ENCODE peak calls at places on chromosomes 7 and 10, in nine cellular contexts. One of them, this sample, is unnamed.
A peak's percentile ranks its signal among the peaks of the same experiment; 100 is the strongest.

GRCh38 chr10:79063071-79063491 is 5.7 kb upstream of the ZMIZ1 start:
- DNase-seq in uterus: peak; percentile 13
- DNase-seq in body of pancreas: peak; percentile 2
- DNase-seq in colonic mucosa: peak; percentile 21
- DNase-seq in cardiac muscle cell: no peak
- DNase-seq in Panc1: no peak
- DNase-seq in fibroblast of lung: no peak
- DNase-seq in heart right ventricle: no peak
- DNase-seq in CD8-positive, alpha-beta T cell: no peak
- DNase-seq in this sample: no peak

GRCh38 chr7:2967705-2968104 is 76.0 kb downstream of the CARD11 start:
- DNase-seq in uterus: no peak
- DNase-seq in body of pancreas: no peak
- DNase-seq in colonic mucosa: no peak
- DNase-seq in cardiac muscle cell: no peak
- DNase-seq in Panc1: no peak
- DNase-seq in fibroblast of lung: no peak
- DNase-seq in heart right ventricle: no peak
- DNase-seq in CD8-positive, alpha-beta T cell: no peak
- DNase-seq in this sample: no peak

GRCh38 chr10:102460836-102461186 is 9.5 kb upstream of the C10orf95 start:
- DNase-seq in uterus: no peak
- DNase-seq in body of pancreas: no peak
- DNase-seq in colonic mucosa: no peak
- DNase-seq in cardiac muscle cell: no peak
- DNase-seq in Panc1: no peak
- DNase-seq in fibroblast of lung: no peak
- DNase-seq in heart right ventricle: no peak
- DNase-seq in CD8-positive, alpha-beta T cell: no peak
- DNase-seq in this sample: no peak

GRCh38 chr7:28346972-28347371 is 65.3 kb upstream of the CREB5 start:
- DNase-seq in uterus: no peak
- DNase-seq in body of pancreas: no peak
- DNase-seq in colonic mucosa: no peak
- DNase-seq in cardiac muscle cell: no peak
- DNase-seq in Panc1: no peak
- DNase-seq in fibroblast of lung: no peak
- DNase-seq in heart right ventricle: no peak
- DNase-seq in CD8-positive, alpha-beta T cell: no peak
- DNase-seq in this sample: no peak

GRCh38 chr7:64581929-64582894 is 19.3 kb upstream of the ZNF680 start:
- DNase-seq in uterus: no peak
- DNase-seq in body of pancreas: no peak
- DNase-seq in colonic mucosa: no peak
- DNase-seq in cardiac muscle cell: peak; percentile 100
- DNase-seq in Panc1: no peak
- DNase-seq in fibroblast of lung: peak; percentile 78
- DNase-seq in heart right ventricle: peak; percentile 18
- DNase-seq in CD8-positive, alpha-beta T cell: no peak
- DNase-seq in this sample: peak; percentile 79

GRCh38 chr7:135328053-135328452 is 94.4 kb downstream of the STRA8 start:
- DNase-seq in uterus: no peak
- DNase-seq in body of pancreas: no peak
- DNase-seq in colonic mucosa: no peak
- DNase-seq in cardiac muscle cell: no peak
- DNase-seq in Panc1: no peak
- DNase-seq in fibroblast of lung: no peak
- DNase-seq in heart right ventricle: no peak
- DNase-seq in CD8-positive, alpha-beta T cell: no peak
- DNase-seq in this sample: no peak

GRCh38 chr10:109962247-109962646 is 38.9 kb upstream of the XPNPEP1 start:
- DNase-seq in uterus: no peak
- DNase-seq in body of pancreas: no peak
- DNase-seq in colonic mucosa: no peak
- DNase-seq in cardiac muscle cell: no peak
- DNase-seq in Panc1: no peak
- DNase-seq in fibroblast of lung: no peak
- DNase-seq in heart right ventricle: no peak
- DNase-seq in CD8-positive, alpha-beta T cell: no peak
- DNase-seq in this sample: no peak

GRCh38 chr7:74371381-74372059 is 82.2 kb upstream of the GTF2IRD1 start:
- DNase-seq in uterus: peak; percentile 58
- DNase-seq in body of pancreas: peak; percentile 60
- DNase-seq in colonic mucosa: peak; percentile 75
- DNase-seq in cardiac muscle cell: peak; percentile 20
- DNase-seq in Panc1: no peak
- DNase-seq in fibroblast of lung: peak; percentile 24
- DNase-seq in heart right ventricle: no peak
- DNase-seq in CD8-positive, alpha-beta T cell: no peak
- DNase-seq in this sample: no peak

GRCh38 chr7:5360971-5361370 is 62.7 kb downstream of the TNRC18 start:
- DNase-seq in uterus: no peak
- DNase-seq in body of pancreas: no peak
- DNase-seq in colonic mucosa: no peak
- DNase-seq in cardiac muscle cell: no peak
- DNase-seq in Panc1: no peak
- DNase-seq in fibroblast of lung: no peak
- DNase-seq in heart right ventricle: no peak
- DNase-seq in CD8-positive, alpha-beta T cell: no peak
- DNase-seq in this sample: no peak

GRCh38 chr7:5360451-5360850 is 63.2 kb downstream of the TNRC18 start:
- DNase-seq in uterus: no peak
- DNase-seq in body of pancreas: no peak
- DNase-seq in colonic mucosa: peak; percentile 76
- DNase-seq in cardiac muscle cell: no peak
- DNase-seq in Panc1: no peak
- DNase-seq in fibroblast of lung: no peak
- DNase-seq in heart right ventricle: no peak
- DNase-seq in CD8-positive, alpha-beta T cell: no peak
- DNase-seq in this sample: no peak

GRCh38 chr7:5357951-5358350 is 65.7 kb downstream of the TNRC18 start:
- DNase-seq in uterus: no peak
- DNase-seq in body of pancreas: no peak
- DNase-seq in colonic mucosa: no peak
- DNase-seq in cardiac muscle cell: no peak
- DNase-seq in Panc1: no peak
- DNase-seq in fibroblast of lung: no peak
- DNase-seq in heart right ventricle: no peak
- DNase-seq in CD8-positive, alpha-beta T cell: no peak
- DNase-seq in this sample: no peak

GRCh38 chr7:5361446-5362155 is 62.0 kb downstream of the TNRC18 start:
- DNase-seq in uterus: no peak
- DNase-seq in body of pancreas: no peak
- DNase-seq in colonic mucosa: no peak
- DNase-seq in cardiac muscle cell: no peak
- DNase-seq in Panc1: no peak
- DNase-seq in fibroblast of lung: no peak
- DNase-seq in heart right ventricle: no peak
- DNase-seq in CD8-positive, alpha-beta T cell: no peak
- DNase-seq in this sample: peak; percentile 79

DNA sequence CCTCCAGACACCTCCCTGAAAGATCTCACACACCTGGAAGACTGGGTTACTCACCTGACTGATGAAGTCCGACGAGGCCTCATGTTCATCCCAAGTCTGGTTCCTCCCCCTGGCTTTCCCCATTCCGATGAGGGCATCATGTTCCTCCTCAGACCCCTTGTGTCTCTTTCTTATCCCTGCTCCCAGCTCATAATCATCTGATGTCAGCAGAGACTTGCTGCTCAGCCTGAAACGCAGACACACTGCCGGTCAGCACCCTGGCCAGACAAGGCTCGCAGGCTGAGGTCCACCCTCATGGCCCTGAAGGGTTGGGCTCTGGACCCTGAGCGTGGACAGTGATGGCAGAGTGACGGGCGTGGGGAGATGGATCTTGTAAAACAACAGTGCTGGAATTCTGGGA is 64.3 kb downstream of the TNRC18 start:
- DNase-seq in uterus: no peak
- DNase-seq in body of pancreas: no peak
- DNase-seq in colonic mucosa: no peak
- DNase-seq in cardiac muscle cell: no peak
- DNase-seq in Panc1: no peak
- DNase-seq in fibroblast of lung: no peak
- DNase-seq in heart right ventricle: no peak
- DNase-seq in CD8-positive, alpha-beta T cell: no peak
- DNase-seq in this sample: no peak
- H3K27me3 ChIP-seq in uterus: no peaks in the 10 kb centered on the region
- H3K27me3 ChIP-seq in body of pancreas: no peaks in the 10 kb centered on the region
- H3K27me3 ChIP-seq in colonic mucosa: no peaks in the 10 kb centered on the region
- H3K27me3 ChIP-seq in cardiac muscle cell: no peaks in the 10 kb centered on the region
- H3K27me3 ChIP-seq in Panc1: no peaks in the 10 kb centered on the region
- H3K27me3 ChIP-seq in fibroblast of lung: no peaks in the 10 kb centered on the region
- H3K27me3 ChIP-seq in heart right ventricle: no peaks in the 10 kb centered on the region
- H3K27me3 ChIP-seq in CD8-positive, alpha-beta T cell: no peaks in the 10 kb centered on the region
- H3K27me3 ChIP-seq in this sample: no peaks in the 10 kb centered on the region

GRCh38 chr7:138459300-138460175 is 521 bp upstream of the TRIM24 start:
- DNase-seq in uterus: peak; percentile 97
- DNase-seq in body of pancreas: peak; percentile 98
- DNase-seq in colonic mucosa: peak; percentile 98
- DNase-seq in cardiac muscle cell: no peak
- DNase-seq in Panc1: peak; percentile 97
- DNase-seq in fibroblast of lung: peak; percentile 98
- DNase-seq in heart right ventricle: no peak
- DNase-seq in CD8-positive, alpha-beta T cell: peak; percentile 98
- DNase-seq in this sample: peak; percentile 99
- TF ChIP-seq CTCF in uterus: peak; percentile 15
- TF ChIP-seq CTCF in body of pancreas: no peak
- TF ChIP-seq CTCF in colonic mucosa: no peak
- TF ChIP-seq CTCF in cardiac muscle cell: no peak
- TF ChIP-seq CTCF in Panc1: no peak
- TF ChIP-seq CTCF in fibroblast of lung: no peak
- TF ChIP-seq CTCF in heart right ventricle: peak; percentile 12
- TF ChIP-seq CTCF in CD8-positive, alpha-beta T cell: no peak
- TF ChIP-seq CTCF in this sample: no peak

GRCh38 chr7:148397555-148397954 is 193.0 kb upstream of the C7orf33 start:
- DNase-seq in uterus: no peak
- DNase-seq in body of pancreas: no peak
- DNase-seq in colonic mucosa: no peak
- DNase-seq in cardiac muscle cell: no peak
- DNase-seq in Panc1: no peak
- DNase-seq in fibroblast of lung: no peak
- DNase-seq in heart right ventricle: no peak
- DNase-seq in CD8-positive, alpha-beta T cell: no peak
- DNase-seq in this sample: no peak

GRCh38 chr7:148397056-148397455 is 193.5 kb upstream of the C7orf33 start:
- DNase-seq in uterus: no peak
- DNase-seq in body of pancreas: no peak
- DNase-seq in colonic mucosa: no peak
- DNase-seq in cardiac muscle cell: no peak
- DNase-seq in Panc1: no peak
- DNase-seq in fibroblast of lung: no peak
- DNase-seq in heart right ventricle: no peak
- DNase-seq in CD8-positive, alpha-beta T cell: no peak
- DNase-seq in this sample: no peak

GRCh38 chr7:148394582-148394981 is 196.0 kb upstream of the C7orf33 start:
- DNase-seq in uterus: no peak
- DNase-seq in body of pancreas: no peak
- DNase-seq in colonic mucosa: no peak
- DNase-seq in cardiac muscle cell: no peak
- DNase-seq in Panc1: no peak
- DNase-seq in fibroblast of lung: no peak
- DNase-seq in heart right ventricle: no peak
- DNase-seq in CD8-positive, alpha-beta T cell: no peak
- DNase-seq in this sample: no peak

GRCh38 chr7:148395990-148396716 is 194.4 kb upstream of the C7orf33 start:
- DNase-seq in uterus: no peak
- DNase-seq in body of pancreas: no peak
- DNase-seq in colonic mucosa: no peak
- DNase-seq in cardiac muscle cell: no peak
- DNase-seq in Panc1: no peak
- DNase-seq in fibroblast of lung: no peak
- DNase-seq in heart right ventricle: no peak
- DNase-seq in CD8-positive, alpha-beta T cell: no peak
- DNase-seq in this sample: no peak

DNA sequence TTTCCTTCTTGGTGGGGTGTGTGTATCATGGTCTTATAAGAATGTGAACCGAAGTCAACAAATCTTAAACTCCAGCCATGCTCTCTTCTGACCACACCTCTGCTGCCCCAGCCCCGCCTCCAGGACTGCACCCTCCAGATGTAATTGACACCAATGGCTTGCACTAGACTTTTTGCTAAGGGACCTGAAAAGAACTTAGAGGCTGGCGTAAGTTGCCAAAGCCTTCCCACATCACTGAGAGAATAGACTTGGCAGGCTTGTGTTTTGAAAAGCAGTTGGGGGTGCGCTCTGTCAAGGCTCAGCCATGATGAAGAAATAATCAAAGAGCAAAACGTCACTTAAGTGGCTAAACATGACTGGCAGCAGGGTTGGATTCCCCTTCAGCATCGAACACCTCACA is 195.3 kb upstream of the C7orf33 start:
- DNase-seq in uterus: no peak
- DNase-seq in body of pancreas: no peak
- DNase-seq in colonic mucosa: no peak
- DNase-seq in cardiac muscle cell: no peak
- DNase-seq in Panc1: no peak
- DNase-seq in fibroblast of lung: no peak
- DNase-seq in heart right ventricle: no peak
- DNase-seq in CD8-positive, alpha-beta T cell: no peak
- DNase-seq in this sample: no peak
- H3K27me3 ChIP-seq in uterus: no peaks in the 10 kb centered on the region
- H3K27me3 ChIP-seq in body of pancreas: no peaks in the 10 kb centered on the region
- H3K27me3 ChIP-seq in colonic mucosa: no peaks in the 10 kb centered on the region
- H3K27me3 ChIP-seq in cardiac muscle cell: no peaks in the 10 kb centered on the region
- H3K27me3 ChIP-seq in Panc1: peaks cover 22% of the 10 kb centered on the region
- H3K27me3 ChIP-seq in fibroblast of lung: no peaks in the 10 kb centered on the region
- H3K27me3 ChIP-seq in heart right ventricle: peaks cover 7% of the 10 kb centered on the region
- H3K27me3 ChIP-seq in CD8-positive, alpha-beta T cell: peaks cover 3% of the 10 kb centered on the region
- H3K27me3 ChIP-seq in this sample: no peaks in the 10 kb centered on the region

GRCh38 chr10:133123746-133124356 is 36.1 kb downstream of the ADGRA1 start:
- DNase-seq in uterus: no peak
- DNase-seq in body of pancreas: peak; percentile 3
- DNase-seq in colonic mucosa: no peak
- DNase-seq in cardiac muscle cell: no peak
- DNase-seq in Panc1: no peak
- DNase-seq in fibroblast of lung: no peak
- DNase-seq in heart right ventricle: no peak
- DNase-seq in CD8-positive, alpha-beta T cell: no peak
- DNase-seq in this sample: no peak

GRCh38 chr10:133123050-133123745 is 35.5 kb downstream of the ADGRA1 start:
- DNase-seq in uterus: no peak
- DNase-seq in body of pancreas: peak; percentile 4
- DNase-seq in colonic mucosa: no peak
- DNase-seq in cardiac muscle cell: no peak
- DNase-seq in Panc1: no peak
- DNase-seq in fibroblast of lung: no peak
- DNase-seq in heart right ventricle: no peak
- DNase-seq in CD8-positive, alpha-beta T cell: no peak
- DNase-seq in this sample: no peak

GRCh38 chr10:133126431-133127290 is 33.4 kb upstream of the KNDC1 start:
- DNase-seq in uterus: no peak
- DNase-seq in body of pancreas: peak; percentile 3
- DNase-seq in colonic mucosa: no peak
- DNase-seq in cardiac muscle cell: no peak
- DNase-seq in Panc1: no peak
- DNase-seq in fibroblast of lung: no peak
- DNase-seq in heart right ventricle: no peak
- DNase-seq in CD8-positive, alpha-beta T cell: no peak
- DNase-seq in this sample: peak; percentile 74

GRCh38 chr10:133125901-133126300 is 34.1 kb upstream of the KNDC1 start:
- DNase-seq in uterus: no peak
- DNase-seq in body of pancreas: no peak
- DNase-seq in colonic mucosa: no peak
- DNase-seq in cardiac muscle cell: no peak
- DNase-seq in Panc1: no peak
- DNase-seq in fibroblast of lung: no peak
- DNase-seq in heart right ventricle: no peak
- DNase-seq in CD8-positive, alpha-beta T cell: no peak
- DNase-seq in this sample: peak; percentile 37

DNA sequence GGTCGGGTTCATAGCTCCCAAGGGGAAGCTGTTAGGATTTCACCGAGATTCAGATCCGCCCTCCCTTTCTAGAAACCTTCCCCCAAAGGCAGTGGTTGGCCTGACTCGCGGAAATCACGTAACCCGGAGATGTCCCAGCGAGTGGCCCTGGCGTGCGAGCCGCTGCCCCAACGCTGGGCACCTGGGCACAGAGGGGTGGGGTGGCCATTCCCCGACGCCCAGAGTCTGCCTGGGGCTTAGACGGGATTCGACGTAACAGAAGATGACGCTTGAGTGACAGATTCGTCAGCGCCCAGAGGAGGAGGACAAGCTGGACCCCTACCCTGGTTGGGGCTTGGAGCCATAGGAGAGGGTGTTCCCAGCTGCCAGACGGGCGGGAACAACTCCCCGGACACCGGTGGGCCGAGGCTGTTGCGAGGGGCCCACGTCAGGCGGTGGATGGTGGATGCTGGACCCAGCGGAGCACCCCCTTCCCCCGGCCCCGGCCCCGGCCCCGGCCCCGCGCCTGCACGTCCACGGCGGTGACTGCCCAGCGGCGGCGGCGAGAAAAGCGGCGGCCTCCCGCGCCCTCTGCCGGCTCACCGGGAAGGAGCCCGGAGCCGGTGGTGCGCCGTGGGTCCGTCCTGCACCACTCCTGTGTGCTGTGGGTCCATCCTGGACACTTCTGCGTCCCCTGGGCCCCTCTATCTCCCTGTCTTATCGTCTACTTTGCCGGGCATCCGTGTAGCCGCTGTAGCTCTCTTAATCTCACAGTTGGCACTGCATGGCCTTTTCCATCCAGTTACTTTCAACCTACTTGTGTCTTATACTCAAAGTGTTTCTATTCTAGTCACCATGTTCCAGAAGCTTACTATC is 35.4 kb upstream of the KNDC1 start:
- DNase-seq in uterus: no peak
- DNase-seq in body of pancreas: peak; percentile 54
- DNase-seq in colonic mucosa: no peak
- DNase-seq in cardiac muscle cell: peak; percentile 38
- DNase-seq in Panc1: no peak
- DNase-seq in fibroblast of lung: no peak
- DNase-seq in heart right ventricle: peak; percentile 50
- DNase-seq in CD8-positive, alpha-beta T cell: no peak
- DNase-seq in this sample: peak; percentile 89
- TF ChIP-seq CTCF in uterus: peak; percentile 21
- TF ChIP-seq CTCF in body of pancreas: peak; percentile 53
- TF ChIP-seq CTCF in colonic mucosa: peak; percentile 62
- TF ChIP-seq CTCF in cardiac muscle cell: peak; percentile 58
- TF ChIP-seq CTCF in Panc1: peak; percentile 89
- TF ChIP-seq CTCF in fibroblast of lung: peak; percentile 22
- TF ChIP-seq CTCF in heart right ventricle: peak; percentile 72
- TF ChIP-seq CTCF in CD8-positive, alpha-beta T cell: no peak
- TF ChIP-seq CTCF in this sample: peak; percentile 67